ENCODE peak calls at places on chromosomes 3 and 15, in six cellular contexts. K, H, P, F, J and Q are unnamed samples.

GRCh38 chr3:168021737-168022450 is 73.8 kb downstream of the GOLIM4 start:
- DNase-seq in K (no peak), J (no peak), P (no peak), F (no peak), H (no peak), Q (no peak)

GRCh38 chr3:194468086-194468485 is 18.7 kb downstream of the ATP13A3 start:
- DNase-seq in J (no peak), K (no peak), H (no peak), P (no peak), F (no peak), Q (no peak)

GRCh38 chr3:140972833-140973232 is 31.2 kb downstream of the SLC25A36 start:
- DNase-seq in F (no peak), K (no peak), P (no peak), H (no peak), J (no peak), Q (peak)

GRCh38 chr3:192685801-192686200 is 41.5 kb downstream of the FGF12 start:
- DNase-seq in F (no peak), K (no peak), J (no peak), P (no peak), H (no peak), Q (no peak)

GRCh38 chr3:54772707-54773106 is 155.2 kb downstream of the LRTM1 start:
- DNase-seq in F (no peak), J (no peak), K (no peak), H (no peak), P (no peak), Q (no peak)

GRCh38 chr3:126934149-126934548 is 48.8 kb upstream of the PLXNA1 start:
- DNase-seq in H (no peak), F (no peak), P (no peak), K (no peak), J (no peak), Q (no peak)

GRCh38 chr3:4980229-4981159 is 1.3 kb downstream of the BHLHE40 start:
- DNase-seq in P (peak), J (peak), K (peak), H (no peak), F (peak), Q (peak)

GRCh38 chr3:155334215-155334896 is 40.9 kb upstream of the STRIT1 start:
- DNase-seq in J (no peak), H (no peak), K (no peak), F (no peak), P (no peak), Q (no peak)

GRCh38 chr15:37819191-37819590 is 115.2 kb upstream of the TMCO5A start:
- DNase-seq in J (no peak), P (no peak), H (no peak), F (no peak), K (no peak), Q (no peak)

GRCh38 chr3:140842984-140843649 is 98.5 kb upstream of the SLC25A36 start:
- DNase-seq in K (no peak), H (peak), P (no peak), J (no peak), F (no peak), Q (no peak)

GRCh38 chr15:90974216-90974615 is 19.5 kb downstream of the RCCD1 start:
- DNase-seq in F (no peak), H (no peak), K (no peak), P (no peak), J (no peak), Q (no peak)